ENCODE peak calls at places on chromosomes 6 and 20, in eight cellular contexts. V is naive thymus-derived CD8-positive, alpha-beta T cell; F is neuronal stem cell; A is ecto neural progenitor cell; T is heart right ventricle; I is neural crest cell; E is Ammon's horn; O is left ventricle myocardium superior. B is an unnamed sample.

GRCh38 chr20:31587545-31588389 is 17.3 kb upstream of the ID1 start:
- DNase-seq in V (no peak), F (no peak), A (peak), T (peak), I (no peak), E (no peak), O (peak), B (peak)

GRCh38 chr20:55053389-55053788 is 578.0 kb downstream of the DOK5 start:
- DNase-seq in V (no peak), F (no peak), A (no peak), T (no peak), I (no peak), E (no peak), O (no peak), B (no peak)

GRCh38 chr20:4038047-4038459 is 22.7 kb upstream of the RNF24 start:
- DNase-seq in V (peak), F (no peak), A (peak), T (peak), I (no peak), E (peak), O (peak), B (peak)

GRCh38 chr6:134676307-134677281 is 273.3 kb downstream of the ALDH8A1 start:
- DNase-seq in V (no peak), F (no peak), A (no peak), T (no peak), I (no peak), E (no peak), O (no peak), B (no peak)

GRCh38 chr20:39433461-39433860 is 471.3 kb downstream of the DHX35 start:
- DNase-seq in V (no peak), F (no peak), A (no peak), T (no peak), I (no peak), E (no peak), O (no peak), B (no peak)

GRCh38 chr6:108837236-108837971 is 10.8 kb upstream of the ARMC2 start:
- DNase-seq in V (no peak), F (no peak), A (no peak), T (no peak), I (no peak), E (peak), O (no peak), B (no peak)

GRCh38 chr6:143673638-143674037 is 4.1 kb upstream of the PHACTR2 start:
- DNase-seq in V (no peak), F (peak), A (no peak), T (no peak), I (no peak), E (no peak), O (no peak), B (no peak)

GRCh38 chr6:18323935-18324707 is 59.8 kb upstream of the DEK start:
- DNase-seq in V (no peak), F (peak), A (no peak), T (no peak), I (peak), E (peak), O (no peak), B (peak)

GRCh38 chr6:109478222-109478805 is 4.7 kb downstream of the ZBTB24 start:
- DNase-seq in V (no peak), F (no peak), A (peak), T (no peak), I (no peak), E (no peak), O (no peak), B (no peak)

GRCh38 chr6:29632789-29633531 is at the start of gene GABBR1:
- DNase-seq in V (peak), F (peak), A (peak), T (peak), I (peak), E (peak), O (peak), B (peak)

GRCh38 chr6:97703661-97704060 is 420.6 kb upstream of the MMS22L start:
- DNase-seq in V (no peak), F (no peak), A (no peak), T (no peak), I (no peak), E (no peak), O (no peak), B (peak)

GRCh38 chr20:62953839-62954703 is 1.6 kb downstream of the SLC17A9 start:
- DNase-seq in V (peak), F (peak), A (peak), T (peak), I (peak), E (peak), O (peak), B (peak)

GRCh38 chr6:113636357-113636824 is 220.8 kb upstream of the MARCKS start:
- DNase-seq in V (no peak), F (no peak), A (no peak), T (no peak), I (no peak), E (no peak), O (no peak), B (no peak)

GRCh38 chr6:162055365-162055764 is 672.2 kb downstream of the PRKN start:
- DNase-seq in V (no peak), F (no peak), A (no peak), T (no peak), I (no peak), E (no peak), O (no peak), B (no peak)

B was measured in erythroblast.